ENCODE peak calls at places on chromosomes 3 and 15, in nine cellular contexts. B is gastrocnemius medialis, Y is cardiac fibroblast, Z is choroid plexus epithelial cell, T is mesothelial cell of epicardium, F is tibial artery, K is fibroblast of the aortic adventitia, J is IMR-90, E is stomach. W is an unnamed sample.
A peak's percentile ranks its signal among the peaks of the same experiment; 100 is the strongest.

GRCh38 chr3:134892317-134892716 is 97.3 kb downstream of the EPHB1 start:
- DNase-seq in T (no peak), F (no peak), B (no peak), Y (no peak), Z (no peak), J (no peak), E (no peak), K (no peak), W (no peak)

GRCh38 chr3:119318871-119319270 is 24.7 kb downstream of the ARHGAP31 start:
- DNase-seq in J (peak; percentile 73), Y (peak; percentile 62), E (no peak), T (no peak), F (no peak), K (peak; percentile 67), Z (peak; percentile 87), B (no peak), W (no peak)

GRCh38 chr3:126959921-126960603 is 22.9 kb upstream of the PLXNA1 start:
- DNase-seq in Z (peak; percentile 68), K (peak; percentile 56), T (no peak), E (no peak), B (no peak), Y (peak; percentile 59), F (no peak), J (peak; percentile 73), W (no peak)

GRCh38 chr15:73800662-73801345 is 47.7 kb upstream of the INSYN1 start:
- DNase-seq in Y (peak; percentile 83), J (peak; percentile 87), Z (peak; percentile 86), K (peak; percentile 95), E (no peak), B (peak; percentile 77), F (peak; percentile 93), T (no peak), W (no peak)

GRCh38 chr3:72270072-72270611 is 485.2 kb upstream of the PROK2 start:
- DNase-seq in Y (peak; percentile 97), K (peak; percentile 97), E (peak; percentile 75), Z (peak; percentile 98), F (peak; percentile 97), B (peak; percentile 89), T (no peak), J (peak; percentile 96), W (no peak)

GRCh38 chr3:23594897-23595670 is 210.7 kb upstream of the UBE2E1 start:
- DNase-seq in Y (peak; percentile 64), F (no peak), K (peak; percentile 41), B (peak; percentile 50), T (no peak), E (no peak), Z (peak; percentile 94), J (peak; percentile 12), W (no peak)

GRCh38 chr3:125104639-125105038 is 48.8 kb upstream of the HEG1 start:
- DNase-seq in B (no peak), Y (peak; percentile 56), J (peak; percentile 31), F (no peak), T (no peak), Z (no peak), K (peak; percentile 80), E (no peak), W (no peak)

GRCh38 chr3:62554264-62554799 is 181.0 kb upstream of the FEZF2 start:
- DNase-seq in B (no peak), T (no peak), F (no peak), Z (peak; percentile 23), Y (peak; percentile 16), E (no peak), J (no peak), K (no peak), W (no peak)

GRCh38 chr3:46293991-46294833 is 52.0 kb downstream of the CCR3 start:
- DNase-seq in E (no peak), Y (no peak), K (no peak), Z (no peak), B (no peak), J (no peak), T (no peak), F (no peak), W (no peak)

GRCh38 chr3:129937717-129938116 is 36.8 kb upstream of the TRH start:
- DNase-seq in B (no peak), K (no peak), Y (no peak), T (no peak), F (no peak), J (no peak), E (no peak), Z (no peak), W (peak; percentile 21)

GRCh38 chr3:197297020-197297419 is 1.4 kb downstream of the DLG1 start:
- DNase-seq in J (no peak), E (no peak), K (peak; percentile 14), B (no peak), F (no peak), Z (no peak), Y (no peak), T (no peak), W (no peak)

GRCh38 chr15:29556385-29556784 is 265.9 kb downstream of the TJP1 start:
- DNase-seq in Y (peak; percentile 15), T (no peak), J (no peak), E (no peak), B (no peak), K (peak; percentile 6), F (no peak), Z (peak; percentile 36), W (no peak)

GRCh38 chr15:66854012-66854965 is 152.3 kb downstream of the SMAD6 start:
- DNase-seq in E (peak; percentile 20), B (no peak), Y (no peak), F (no peak), K (no peak), T (no peak), Z (no peak), J (no peak), W (no peak)

GRCh38 chr3:101085752-101086151 is 92.5 kb upstream of the ABI3BP start:
- DNase-seq in B (no peak), T (no peak), J (no peak), Z (no peak), Y (no peak), K (no peak), E (no peak), F (no peak), W (no peak)

DNA sequence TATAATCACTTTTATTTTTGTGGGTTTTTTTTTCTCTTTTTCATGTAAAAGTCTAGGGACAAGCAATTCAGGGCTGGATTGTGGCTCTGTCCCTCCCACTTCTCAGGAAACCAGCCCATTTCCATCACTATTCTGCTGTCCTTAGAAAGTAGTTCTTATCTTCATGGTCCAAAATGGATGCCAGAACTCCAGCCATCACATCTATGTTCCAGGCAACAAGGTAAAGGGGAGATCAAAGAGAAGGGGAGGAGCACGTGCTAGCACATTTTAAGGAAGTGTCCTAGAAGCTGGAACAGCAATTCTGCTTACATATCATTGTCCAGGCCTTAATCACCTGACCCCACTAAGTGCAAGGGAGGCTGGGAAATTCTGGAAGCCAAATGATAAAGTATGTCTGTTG is 181.1 kb upstream of the C2CD4B start:
- DNase-seq in K (no peak), Y (no peak), T (no peak), E (no peak), B (no peak), F (no peak), J (no peak), Z (no peak), W (no peak)
- TF ChIP-seq CTCF in K (no peak), Y (no peak), T (no peak), E (no peak), B (no peak), F (no peak), J (no peak), Z (no peak), W (no peak)

GRCh38 chr3:51706788-51707731 is at the start of gene GRM2:
- DNase-seq in Y (peak; percentile 90), Z (peak; percentile 89), F (peak; percentile 75), J (peak; percentile 83), T (peak; percentile 85), K (peak; percentile 84), B (peak; percentile 29), E (peak; percentile 80), W (peak; percentile 97)
- TF ChIP-seq CTCF in Y (peak; percentile 8), Z (no peak), F (no peak), J (no peak), T (no peak), K (peak; percentile 23), B (no peak), E (no peak), W (no peak)

GRCh38 chr3:16399473-16399872 is 114.0 kb downstream of the RFTN1 start:
- DNase-seq in T (no peak), J (peak; percentile 95), K (peak; percentile 89), Z (peak; percentile 87), E (no peak), B (no peak), Y (peak; percentile 81), F (no peak), W (peak; percentile 52)
- TF ChIP-seq CTCF in T (no peak), J (peak; percentile 53), K (peak; percentile 50), Z (peak; percentile 62), E (no peak), B (no peak), Y (peak; percentile 51), F (peak; percentile 25), W (no peak)

GRCh38 chr3:49027634-49028033 is 1.6 kb downstream of the IMPDH2 start:
- DNase-seq in K (no peak), F (no peak), E (no peak), T (no peak), J (no peak), Z (no peak), Y (no peak), B (no peak), W (no peak)

GRCh38 chr3:49028298-49028672 is 913 bp downstream of the IMPDH2 start:
- DNase-seq in T (no peak), J (no peak), K (no peak), F (no peak), B (no peak), Z (no peak), E (no peak), Y (no peak), W (no peak)

GRCh38 chr3:49030331-49030730 is 1.1 kb upstream of the IMPDH2 start:
- DNase-seq in J (no peak), E (no peak), Y (no peak), K (no peak), F (no peak), B (no peak), Z (no peak), T (no peak), W (no peak)

GRCh38 chr3:49029563-49029884 is 326 bp upstream of the IMPDH2 start:
- DNase-seq in T (no peak), E (no peak), B (no peak), Z (no peak), Y (no peak), K (no peak), J (no peak), F (no peak), W (no peak)

DNA sequence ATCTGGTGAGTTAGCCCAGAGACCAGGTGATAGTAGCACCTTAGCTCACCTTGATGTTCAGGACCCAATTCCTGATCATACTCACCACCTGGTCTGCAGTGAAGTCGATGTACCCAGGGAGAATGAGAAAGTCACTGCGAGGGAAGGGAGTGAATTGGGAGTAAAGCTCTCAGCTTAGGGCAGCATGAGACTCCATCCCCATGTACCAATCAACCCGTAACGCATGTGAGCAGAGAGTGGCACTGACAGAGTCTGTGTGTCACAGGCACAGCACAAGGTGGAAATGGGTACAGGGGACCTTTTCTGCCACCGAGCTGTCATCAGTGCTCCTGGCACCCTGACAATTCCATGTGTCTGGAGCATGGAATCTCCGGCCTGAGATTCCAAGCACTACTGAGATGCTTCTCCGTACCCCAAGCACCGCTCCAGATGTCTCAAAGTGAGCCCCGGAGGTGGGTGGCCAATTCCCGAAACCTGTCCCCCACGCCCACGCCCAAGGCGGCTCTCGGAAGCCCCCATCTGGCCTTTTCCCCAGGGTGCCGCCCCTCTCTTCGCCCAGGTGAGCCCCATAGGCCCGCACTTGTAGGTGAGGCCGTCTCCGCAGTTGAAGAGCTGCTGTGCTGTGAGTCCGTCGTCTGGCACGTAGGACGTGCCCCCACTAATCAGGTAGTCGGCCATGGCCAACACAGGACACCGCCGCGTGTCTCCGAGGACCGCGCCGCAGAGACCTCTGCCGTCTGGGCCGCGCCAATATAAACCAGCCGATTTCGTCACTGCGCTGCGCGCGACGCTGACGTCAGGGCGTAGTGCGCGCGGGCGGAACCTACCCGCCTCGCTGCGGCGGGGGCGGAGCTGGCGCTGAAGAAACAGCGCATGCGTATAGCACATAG is at the start of gene IMPDH2:
- DNase-seq in B (peak; percentile 92), T (peak; percentile 86), Y (peak; percentile 95), J (peak; percentile 91), E (peak; percentile 96), F (peak; percentile 95), Z (peak; percentile 94), K (peak; percentile 91), W (peak; percentile 93)
- TF ChIP-seq CTCF in B (no peak), T (no peak), Y (no peak), J (peak; percentile 6), E (no peak), F (no peak), Z (peak; percentile 13), K (no peak), W (no peak)